ENCODE peak calls at places on chromosomes 1 and 21, in four cellular contexts. V is endothelial cell, O is SHP77, U is lower lobe of right lung. P is an unnamed sample.

GRCh38 chr1:167442142-167442848 is 76.0 kb downstream of the CD247 start:
- DNase-seq in O (peak; percentile 71), U (peak; percentile 92), V (peak; percentile 89), P (no peak)

GRCh38 chr21:45471229-45472052 is 66.5 kb downstream of the COL18A1 start:
- DNase-seq in U (no peak), O (no peak), V (no peak), P (no peak)

GRCh38 chr1:63405021-63405420 is 37.6 kb downstream of the ALG6 start:
- DNase-seq in V (no peak), U (no peak), O (no peak), P (no peak)

GRCh38 chr1:196030455-196030854 is 577.8 kb downstream of the KCNT2 start:
- DNase-seq in U (no peak), V (no peak), O (no peak), P (no peak)

GRCh38 chr1:15618685-15619525 is 1.6 kb downstream of the DDI2 start:
- DNase-seq in U (no peak), V (no peak), O (no peak), P (no peak)

GRCh38 chr1:165481820-165482532 is 37.0 kb upstream of the RXRG start:
- DNase-seq in U (no peak), V (no peak), O (no peak), P (no peak)

GRCh38 chr1:227749225-227749624 is 14.0 kb downstream of the SNAP47 start:
- DNase-seq in V (no peak), O (no peak), U (no peak), P (no peak)

GRCh38 chr1:101080859-101081258 is 55.3 kb upstream of the DPH5 start:
- DNase-seq in V (no peak), O (no peak), U (no peak), P (no peak)

GRCh38 chr21:41885341-41886024 is 6.3 kb upstream of the PRDM15 start:
- DNase-seq in V (no peak), U (no peak), O (no peak), P (no peak)

GRCh38 chr1:23394664-23395063 is 25.0 kb upstream of the ZNF436 start:
- DNase-seq in U (peak; percentile 52), V (no peak), O (peak; percentile 66), P (no peak)

GRCh38 chr21:42616366-42617340 is 36.8 kb upstream of the PDE9A start:
- DNase-seq in U (no peak), O (no peak), V (no peak), P (no peak)

GRCh38 chr1:231395051-231395995 is 26.8 kb downstream of the EGLN1 start:
- DNase-seq in V (no peak), U (no peak), O (no peak), P (no peak)

GRCh38 chr1:167592475-167592874 is 37.6 kb upstream of the RCSD1 start:
- DNase-seq in O (no peak), V (no peak), U (no peak), P (no peak)

GRCh38 chr1:70503358-70503757 is 92.3 kb downstream of the CTH start:
- DNase-seq in V (no peak), O (no peak), U (no peak), P (no peak)

GRCh38 chr1:43854473-43854872 is 79.1 kb upstream of the ARTN start:
- DNase-seq in U (no peak), V (no peak), O (no peak), P (no peak)

GRCh38 chr1:222370911-222371717 is 176.8 kb downstream of the HHIPL2 start:
- DNase-seq in V (no peak), U (no peak), O (no peak), P (no peak)

GRCh38 chr1:33918368-33918767 is 54.5 kb downstream of the HMGB4 start:
- DNase-seq in O (no peak), U (no peak), V (no peak), P (no peak)

GRCh38 chr1:175481126-175482071 is 262.0 kb downstream of the TNR start:
- DNase-seq in O (no peak), V (peak; percentile 26), U (no peak), P (peak; percentile 18)

GRCh38 chr1:198496216-198497143 is 44.0 kb downstream of the ATP6V1G3 start:
- DNase-seq in U (no peak), V (no peak), O (no peak), P (no peak)

GRCh38 chr1:47938556-47938955 is 58.6 kb downstream of the TRABD2B start:
- DNase-seq in O (no peak), V (no peak), U (no peak), P (no peak)

GRCh38 chr1:235821361-235821981 is 45.2 kb downstream of the LYST start:
- DNase-seq in U (no peak), V (no peak), O (no peak), P (no peak)

GRCh38 chr1:203290261-203291089 is 14.8 kb upstream of the BTG2 start:
- DNase-seq in V (peak; percentile 63), O (peak; percentile 94), U (peak; percentile 97), P (peak; percentile 93)

GRCh38 chr1:206676499-206676898 is 8.2 kb upstream of the MAPKAPK2 start:
- DNase-seq in U (no peak), O (no peak), V (no peak), P (no peak)

P was measured in NCI-H2227 treated with DMSO at 0.1 percent for 48 hours.